ENCODE peak calls at places on chromosomes 4 and X, in five cellular contexts. One of them, this sample, is unnamed.

GRCh38 chrX:72621619-72622485 is 49.2 kb upstream of the HDAC8 start:
- DNase-seq in K562: no peak
- DNase-seq in GM12878: peak; percentile 24
- DNase-seq in IMR-90: peak; percentile 61
- DNase-seq in A549: peak; percentile 1
- DNase-seq in this sample: no peak

GRCh38 chrX:71466979-71467523 is 65.9 kb upstream of the OGT start:
- DNase-seq in IMR-90: no peak
- DNase-seq in K562: peak; percentile 25
- DNase-seq in A549: no peak
- DNase-seq in GM12878: no peak
- DNase-seq in this sample: no peak

GRCh38 chr4:118158946-118159345 is 124.7 kb downstream of the NDST3 start:
- DNase-seq in GM12878: no peak
- DNase-seq in K562: no peak
- DNase-seq in IMR-90: no peak
- DNase-seq in A549: no peak
- DNase-seq in this sample: no peak

GRCh38 chr4:111399523-111400135 is 745.6 kb upstream of the FAM241A start:
- DNase-seq in GM12878: no peak
- DNase-seq in IMR-90: peak; percentile 6
- DNase-seq in K562: no peak
- DNase-seq in A549: no peak
- DNase-seq in this sample: no peak

GRCh38 chr4:100357542-100357941 is 160.3 kb downstream of the EMCN start:
- DNase-seq in IMR-90: no peak
- DNase-seq in GM12878: no peak
- DNase-seq in A549: no peak
- DNase-seq in K562: no peak
- DNase-seq in this sample: no peak

GRCh38 chr4:9924750-9925149 is 96.5 kb downstream of the SLC2A9 start:
- DNase-seq in K562: no peak
- DNase-seq in A549: no peak
- DNase-seq in GM12878: no peak
- DNase-seq in IMR-90: peak; percentile 13
- DNase-seq in this sample: no peak

GRCh38 chr4:139015948-139016451 is 419 bp downstream of the NOCT start:
- DNase-seq in K562: peak; percentile 63
- DNase-seq in A549: no peak
- DNase-seq in GM12878: no peak
- DNase-seq in IMR-90: peak; percentile 20
- DNase-seq in this sample: no peak

GRCh38 chrX:100994352-100995281 is 25.1 kb downstream of the ARL13A start:
- DNase-seq in K562: peak; percentile 77
- DNase-seq in GM12878: peak; percentile 8
- DNase-seq in IMR-90: peak; percentile 68
- DNase-seq in A549: peak; percentile 48
- DNase-seq in this sample: no peak

GRCh38 chr4:130127297-130127696 is 1031.3 kb downstream of the C4orf33 start:
- DNase-seq in IMR-90: no peak
- DNase-seq in A549: no peak
- DNase-seq in GM12878: no peak
- DNase-seq in K562: no peak
- DNase-seq in this sample: no peak

GRCh38 chrX:129665916-129666644 is 11.3 kb upstream of the APLN start:
- DNase-seq in GM12878: no peak
- DNase-seq in A549: peak; percentile 66
- DNase-seq in IMR-90: peak; percentile 75
- DNase-seq in K562: no peak
- DNase-seq in this sample: no peak

GRCh38 chr4:167930171-167930570 is 162.2 kb upstream of the ANXA10 start:
- DNase-seq in GM12878: no peak
- DNase-seq in IMR-90: no peak
- DNase-seq in K562: no peak
- DNase-seq in A549: no peak
- DNase-seq in this sample: no peak

GRCh38 chrX:12956704-12957541 is 18.0 kb upstream of the TMSB4X start:
- DNase-seq in GM12878: peak; percentile 91
- DNase-seq in A549: peak; percentile 52
- DNase-seq in IMR-90: peak; percentile 63
- DNase-seq in K562: peak; percentile 88
- DNase-seq in this sample: peak; percentile 4
- TF ChIP-seq RAD21 in GM12878: no peak
- TF ChIP-seq RAD21 in A549: no peak
- TF ChIP-seq RAD21 in IMR-90: no peak
- TF ChIP-seq RAD21 in K562: no peak
- TF ChIP-seq RAD21 in this sample: no peak

DNA sequence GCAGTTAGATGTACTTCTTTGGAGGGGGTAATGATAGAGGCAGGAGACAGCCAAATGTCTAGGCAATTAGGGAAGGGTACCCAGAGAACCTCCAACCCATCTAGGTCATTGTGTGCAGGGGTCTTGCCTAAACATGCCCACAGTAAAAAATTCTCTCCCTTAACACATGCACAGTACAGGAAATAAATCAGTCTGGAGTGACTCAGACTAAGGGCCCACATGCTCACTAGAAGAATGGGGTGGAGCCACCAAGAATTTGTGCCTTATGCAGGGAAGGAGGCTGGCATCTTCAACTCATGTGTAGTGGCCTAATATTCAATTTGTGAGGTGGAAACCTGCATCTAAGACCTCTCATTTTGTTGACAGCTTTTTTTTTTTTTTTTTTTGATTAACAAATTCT is 945.3 kb upstream of the GRIA3 start:
- DNase-seq in A549: no peak
- DNase-seq in IMR-90: no peak
- DNase-seq in GM12878: no peak
- DNase-seq in K562: no peak
- DNase-seq in this sample: no peak
- TF ChIP-seq RCOR1 in A549: no peak
- TF ChIP-seq RCOR1 in IMR-90: no peak
- TF ChIP-seq RCOR1 in GM12878: no peak
- TF ChIP-seq RCOR1 in K562: no peak
- TF ChIP-seq RCOR1 in this sample: no peak

DNA sequence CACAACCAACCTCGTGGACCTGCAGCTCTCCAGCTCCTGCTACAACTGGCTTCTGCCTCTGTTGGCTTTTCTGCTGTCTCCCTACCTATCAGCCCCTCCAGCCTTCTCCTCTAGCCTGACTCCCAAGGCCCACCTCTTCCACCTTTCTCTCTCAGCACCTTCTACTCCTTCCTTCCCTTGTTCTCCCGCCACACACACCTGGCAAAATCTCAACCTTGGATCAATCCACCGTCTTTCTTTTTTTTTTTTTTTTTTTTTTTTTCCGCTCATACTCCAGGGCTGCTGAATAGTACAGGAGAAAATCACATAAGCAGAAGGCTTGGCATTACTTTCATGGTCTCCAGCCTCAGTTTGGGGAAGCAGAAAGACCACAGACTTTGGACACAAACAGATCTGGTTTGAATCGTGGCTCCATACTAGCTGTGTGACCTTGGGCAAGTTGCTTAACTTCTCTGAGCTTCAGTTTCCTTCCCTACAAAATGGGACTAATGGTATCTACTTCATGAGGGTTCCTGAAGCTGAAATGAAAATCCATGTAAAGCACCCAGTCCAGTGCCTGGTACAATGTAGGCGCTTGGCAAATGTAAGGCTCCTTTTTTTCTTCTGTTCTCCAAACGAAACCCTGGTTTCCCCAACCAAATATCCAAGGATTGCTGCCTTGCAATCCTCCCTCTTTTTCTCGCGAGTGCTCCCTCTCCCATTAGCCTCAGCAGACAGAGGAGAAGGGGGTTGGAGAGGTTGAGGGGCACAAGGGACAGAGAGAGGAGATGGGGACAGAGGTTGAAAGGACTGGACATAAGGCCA is 1.7 kb downstream of the FGD1 start:
- DNase-seq in GM12878: no peak
- DNase-seq in IMR-90: no peak
- DNase-seq in K562: no peak
- DNase-seq in A549: no peak
- DNase-seq in this sample: no peak
- TF ChIP-seq RAD21 in GM12878: no peak
- TF ChIP-seq RAD21 in IMR-90: no peak
- TF ChIP-seq RAD21 in K562: no peak
- TF ChIP-seq RAD21 in A549: no peak
- TF ChIP-seq RAD21 in this sample: no peak

GRCh38 chrX:50988649-50989048 is 78.1 kb downstream of the BMP15 start:
- DNase-seq in IMR-90: peak; percentile 33
- DNase-seq in A549: peak; percentile 3
- DNase-seq in GM12878: no peak
- DNase-seq in K562: peak; percentile 15
- DNase-seq in this sample: peak; percentile 29
- TF ChIP-seq RCOR1 in IMR-90: no peak
- TF ChIP-seq RCOR1 in A549: no peak
- TF ChIP-seq RCOR1 in GM12878: no peak
- TF ChIP-seq RCOR1 in K562: no peak
- TF ChIP-seq RCOR1 in this sample: no peak

GRCh38 chr4:79598801-79599200 is 190.8 kb upstream of the GK2 start:
- DNase-seq in K562: no peak
- DNase-seq in IMR-90: no peak
- DNase-seq in GM12878: no peak
- DNase-seq in A549: no peak
- DNase-seq in this sample: no peak
- TF ChIP-seq RAD21 in K562: no peak
- TF ChIP-seq RAD21 in IMR-90: no peak
- TF ChIP-seq RAD21 in GM12878: no peak
- TF ChIP-seq RAD21 in A549: no peak
- TF ChIP-seq RAD21 in this sample: no peak

GRCh38 chrX:109590176-109590575 is 34.8 kb downstream of the KCNE5 start:
- DNase-seq in GM12878: no peak
- DNase-seq in IMR-90: no peak
- DNase-seq in K562: no peak
- DNase-seq in A549: no peak
- DNase-seq in this sample: no peak
- TF ChIP-seq RCOR1 in GM12878: no peak
- TF ChIP-seq RCOR1 in IMR-90: no peak
- TF ChIP-seq RCOR1 in K562: no peak
- TF ChIP-seq RCOR1 in A549: no peak
- TF ChIP-seq RCOR1 in this sample: no peak

GRCh38 chr4:140856692-140857091 is 100.5 kb upstream of the TBC1D9 start:
- DNase-seq in K562: no peak
- DNase-seq in A549: no peak
- DNase-seq in IMR-90: peak; percentile 22
- DNase-seq in GM12878: no peak
- DNase-seq in this sample: no peak
- TF ChIP-seq RAD21 in K562: no peak
- TF ChIP-seq RAD21 in A549: no peak
- TF ChIP-seq RAD21 in IMR-90: no peak
- TF ChIP-seq RAD21 in GM12878: no peak
- TF ChIP-seq RAD21 in this sample: no peak

GRCh38 chr4:74654230-74654681 is 140.1 kb downstream of the BTC start:
- DNase-seq in K562: no peak
- DNase-seq in A549: peak; percentile 59
- DNase-seq in IMR-90: peak; percentile 43
- DNase-seq in GM12878: peak; percentile 21
- DNase-seq in this sample: no peak
- TF ChIP-seq RCOR1 in K562: no peak
- TF ChIP-seq RCOR1 in A549: no peak
- TF ChIP-seq RCOR1 in IMR-90: no peak
- TF ChIP-seq RCOR1 in GM12878: no peak
- TF ChIP-seq RCOR1 in this sample: no peak

GRCh38 chrX:48972214-48973164 is 845 bp upstream of the KCND1 start:
- DNase-seq in K562: peak; percentile 77
- DNase-seq in GM12878: no peak
- DNase-seq in A549: peak; percentile 54
- DNase-seq in IMR-90: peak; percentile 41
- DNase-seq in this sample: peak; percentile 70
- TF ChIP-seq RAD21 in K562: peak; percentile 15
- TF ChIP-seq RAD21 in GM12878: peak; percentile 39
- TF ChIP-seq RAD21 in A549: peak; percentile 40
- TF ChIP-seq RAD21 in IMR-90: peak; percentile 21
- TF ChIP-seq RAD21 in this sample: peak; percentile 32

GRCh38 chr4:145230726-145231125 is 50.3 kb upstream of the OTUD4 start:
- DNase-seq in IMR-90: peak; percentile 33
- DNase-seq in GM12878: no peak
- DNase-seq in K562: no peak
- DNase-seq in A549: no peak
- DNase-seq in this sample: no peak
- TF ChIP-seq RCOR1 in IMR-90: no peak
- TF ChIP-seq RCOR1 in GM12878: no peak
- TF ChIP-seq RCOR1 in K562: no peak
- TF ChIP-seq RCOR1 in A549: no peak
- TF ChIP-seq RCOR1 in this sample: no peak